ENCODE peak calls at places on chromosome 16, in four cellular contexts. Y is GM12878, S is K562, C is HepG2. M is an unnamed sample.
A peak's percentile ranks its signal among the peaks of the same experiment; 100 is the strongest.

GRCh38 chr16:31461201-31461920 is 2.1 kb downstream of the ARMC5 start:
- DNase-seq in Y (no peak), C (no peak), S (no peak), M (no peak)

GRCh38 chr16:64211306-64211705 is 910.6 kb downstream of the CDH11 start:
- DNase-seq in Y (no peak), C (no peak), S (no peak), M (no peak)

GRCh38 chr16:61836804-61837398 is 199.3 kb downstream of the CDH8 start:
- DNase-seq in Y (no peak), C (no peak), S (no peak), M (no peak)

GRCh38 chr16:9012848-9013507 is 49.3 kb upstream of the USP7 start:
- DNase-seq in S (no peak), C (no peak), Y (no peak), M (no peak)

GRCh38 chr16:83138512-83138911 is 511.7 kb downstream of the CDH13 start:
- DNase-seq in C (no peak), Y (no peak), S (no peak), M (no peak)

GRCh38 chr16:50213939-50214519 is 52.3 kb upstream of the ADCY7 start:
- DNase-seq in S (peak; percentile 57), C (peak; percentile 58), Y (no peak), M (no peak)

GRCh38 chr16:52494621-52495020 is 52.3 kb downstream of the TOX3 start:
- DNase-seq in Y (no peak), S (no peak), C (peak; percentile 64), M (no peak)

GRCh38 chr16:68265078-68265925 is 976 bp downstream of the SLC7A6 start:
- DNase-seq in Y (no peak), C (peak; percentile 100), S (peak; percentile 42), M (peak; percentile 32)

GRCh38 chr16:3866703-3867431 is 13.6 kb downstream of the CREBBP start:
- DNase-seq in C (no peak), Y (no peak), S (no peak), M (no peak)

GRCh38 chr16:31706925-31707324 is 166.7 kb upstream of the ZNF267 start:
- DNase-seq in Y (no peak), C (no peak), S (no peak), M (no peak)

GRCh38 chr16:87076950-87077749 is 240.0 kb downstream of the C16orf95 start:
- DNase-seq in S (peak; percentile 56), C (peak; percentile 63), Y (no peak), M (peak; percentile 79)

GRCh38 chr16:6019490-6019991 is 921.9 kb upstream of the EEF2KMT start:
- DNase-seq in Y (no peak), C (no peak), S (no peak), M (no peak)

GRCh38 chr16:9338068-9338467 is 246.6 kb downstream of the HAPSTR1 start:
- DNase-seq in Y (no peak), S (no peak), C (no peak), M (no peak)

GRCh38 chr16:74296465-74297295 is at the start of gene PSMD7:
- DNase-seq in S (peak; percentile 88), C (peak; percentile 92), Y (peak; percentile 40), M (peak; percentile 90)

GRCh38 chr16:30715777-30716445 is 16.9 kb downstream of the SRCAP start:
- DNase-seq in S (no peak), Y (no peak), C (no peak), M (no peak)

GRCh38 chr16:87603684-87604571 is 1.6 kb downstream of the JPH3 start:
- DNase-seq in Y (no peak), S (no peak), C (no peak), M (no peak)

GRCh38 chr16:70250748-70251650 is 741 bp downstream of the EXOSC6 start:
- DNase-seq in S (no peak), Y (no peak), C (peak; percentile 53), M (peak; percentile 48)

GRCh38 chr16:17063156-17063555 is 407.6 kb downstream of the XYLT1 start:
- DNase-seq in C (no peak), Y (no peak), S (no peak), M (no peak)

GRCh38 chr16:27401768-27402568 is at the start of gene IL21R:
- DNase-seq in C (no peak), Y (peak; percentile 85), S (peak; percentile 29), M (no peak)

GRCh38 chr16:15539197-15539596 is 103.8 kb downstream of the MARF1 start:
- DNase-seq in S (peak; percentile 61), Y (no peak), C (peak; percentile 49), M (peak; percentile 28)

GRCh38 chr16:85515830-85516397 is 97.2 kb upstream of the GSE1 start:
- DNase-seq in C (peak; percentile 97), S (peak; percentile 82), Y (no peak), M (no peak)

GRCh38 chr16:81574168-81574567 is 129.6 kb downstream of the CMIP start:
- DNase-seq in S (no peak), C (no peak), Y (no peak), M (no peak)

GRCh38 chr16:70158261-70158939 is 15.2 kb upstream of the CLEC18C start:
- DNase-seq in Y (no peak), C (no peak), S (peak; percentile 20), M (peak; percentile 8)

GRCh38 chr16:3074860-3075545 is 9.6 kb downstream of the IL32 start:
- DNase-seq in S (peak; percentile 17), C (no peak), Y (peak; percentile 69), M (no peak)

GRCh38 chr16:66248096-66248495 is 118.4 kb upstream of the CDH5 start:
- DNase-seq in C (no peak), S (no peak), Y (no peak), M (no peak)

GRCh38 chr16:81212830-81213465 is 25.5 kb upstream of the BCO1 start:
- DNase-seq in C (no peak), S (no peak), Y (no peak), M (no peak)

GRCh38 chr16:48576927-48577326 is 33.1 kb downstream of the N4BP1 start:
- DNase-seq in S (no peak), C (peak; percentile 48), Y (no peak), M (no peak)

GRCh38 chr16:23901178-23902131 is 65.7 kb downstream of the PRKCB start:
- DNase-seq in S (peak; percentile 83), C (no peak), Y (no peak), M (no peak)

GRCh38 chr16:49026566-49026965 is 255.1 kb downstream of the CBLN1 start:
- DNase-seq in Y (no peak), S (no peak), C (no peak), M (no peak)

GRCh38 chr16:88650749-88651275 is at the start of gene CYBA:
- DNase-seq in S (peak; percentile 97), C (peak; percentile 83), Y (peak; percentile 49), M (peak; percentile 61)

GRCh38 chr16:84662471-84662870 is 14.2 kb downstream of the KLHL36 start:
- DNase-seq in C (no peak), S (no peak), Y (no peak), M (no peak)

GRCh38 chr16:14280541-14280940 is 209.4 kb downstream of the MRTFB start:
- DNase-seq in C (no peak), Y (no peak), S (no peak), M (no peak)

GRCh38 chr16:67674851-67675578 is 8.4 kb downstream of the C16orf86 start:
- DNase-seq in C (no peak), Y (no peak), S (no peak), M (no peak)

GRCh38 chr16:8955828-8956227 is 7.9 kb downstream of the USP7 start:
- DNase-seq in Y (no peak), S (no peak), C (no peak), M (no peak)

GRCh38 chr16:87580855-87581261 is 21.4 kb upstream of the JPH3 start:
- DNase-seq in Y (no peak), C (no peak), S (peak; percentile 61), M (peak; percentile 30)

GRCh38 chr16:58011652-58012051 is 10.4 kb downstream of the USB1 start:
- DNase-seq in C (peak; percentile 41), Y (no peak), S (no peak), M (no peak)

GRCh38 chr16:72427786-72428480 is 256.0 kb upstream of the PMFBP1 start:
- DNase-seq in S (no peak), C (no peak), Y (no peak), M (no peak)
- TF ChIP-seq FOXM1 in S (no peak), C (no peak), Y (no peak), M (no peak)

DNA sequence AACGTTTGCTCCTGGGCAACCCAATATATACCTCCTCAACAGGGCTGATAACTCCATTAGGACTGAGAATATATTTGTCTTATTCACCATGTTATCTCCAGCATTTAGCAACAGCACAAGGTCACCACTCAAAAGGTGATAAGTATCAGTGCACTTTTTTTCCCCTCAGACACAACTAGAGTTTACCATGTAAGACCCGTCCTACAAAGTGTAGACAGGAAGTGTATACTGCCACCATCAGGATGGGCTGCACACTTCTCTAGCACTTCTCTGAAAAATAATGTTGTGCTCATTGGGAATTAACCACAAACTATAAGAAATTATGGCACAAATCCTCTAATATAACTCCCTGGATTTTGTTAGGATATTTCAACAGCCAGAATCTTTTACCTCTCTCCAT is 5.7 kb upstream of the VAT1L start:
- DNase-seq in S (peak; percentile 14), C (peak; percentile 49), Y (no peak), M (no peak)
- TF ChIP-seq SP1 in S (no peak), C (no peak), Y (no peak), M (no peak)

DNA sequence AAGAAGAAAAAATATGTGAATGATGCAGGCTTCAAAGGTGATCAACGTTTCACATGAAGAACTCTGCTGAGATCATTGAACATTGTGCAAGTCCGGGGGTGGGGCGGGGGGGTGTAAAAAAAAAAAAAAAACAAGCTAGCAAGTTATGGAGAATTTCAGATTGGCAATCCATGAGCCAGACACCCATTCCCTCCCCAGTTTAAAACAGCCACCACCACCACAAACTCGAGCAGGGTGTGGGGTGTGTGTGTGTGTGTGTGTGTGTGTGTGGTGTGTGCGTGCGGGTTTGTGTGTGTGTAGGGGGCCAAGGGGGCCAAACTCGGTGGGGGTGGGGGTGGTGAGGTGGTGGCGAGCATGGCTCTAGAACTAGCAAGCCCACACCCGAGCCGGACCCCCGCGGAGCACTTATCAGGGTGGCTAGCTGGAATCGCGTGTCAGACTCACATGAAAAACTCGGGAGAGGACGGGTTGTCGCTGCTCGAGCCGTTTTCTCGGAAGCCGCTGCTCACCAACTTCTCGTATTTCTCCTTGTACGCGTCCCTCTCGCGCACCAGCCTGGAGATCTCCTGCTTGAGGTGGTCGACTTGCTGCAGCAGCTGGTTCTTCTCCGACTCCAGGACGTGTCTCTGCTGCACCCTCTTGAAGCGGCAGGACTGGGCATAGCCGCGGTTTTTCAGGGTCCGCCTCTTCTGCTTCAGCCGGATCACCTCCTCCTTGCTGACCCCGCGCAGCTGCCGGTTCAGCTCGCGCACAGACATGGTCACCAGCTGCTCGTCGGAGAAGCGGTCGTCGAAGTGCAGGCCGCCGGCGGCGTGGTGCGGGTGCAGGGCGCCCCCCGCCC is 2.0 kb downstream of the MAF start:
- DNase-seq in C (no peak), S (no peak), Y (no peak), M (peak; percentile 53)
- TF ChIP-seq FOXM1 in C (no peak), S (no peak), Y (no peak), M (no peak)

GRCh38 chr16:11233727-11234376 is 22.2 kb downstream of the SOCS1 start:
- DNase-seq in S (peak; percentile 62), C (no peak), Y (no peak), M (no peak)
- TF ChIP-seq SP1 in S (no peak), C (no peak), Y (no peak), M (no peak)

M was measured in HEK293T.